ENCODE peak calls at places on chromosomes 5 and 9, in ten cellular contexts. D is T-helper 2 cell, L is heart right ventricle, W is A549, T is neural crest cell, U is neuronal stem cell, F is lower lobe of right lung, K is Kasumi-1, Y is KBM-7, X is activated T-helper 1 cell treated with Interleukin-2 at 50 U/mL for 16 hours. Q is an unnamed sample.

GRCh38 chr5:73218552-73219171 is 45.7 kb downstream of the TMEM174 start:
- DNase-seq in X (no peak), Y (no peak), K (peak; percentile 23), T (no peak), F (no peak), W (peak; percentile 44), U (no peak), L (no peak), D (no peak), Q (peak; percentile 56)

GRCh38 chr5:33743089-33743488 is 148.7 kb downstream of the ADAMTS12 start:
- DNase-seq in L (no peak), F (no peak), X (no peak), D (no peak), T (no peak), K (no peak), W (no peak), Y (no peak), U (no peak), Q (no peak)

GRCh38 chr9:96148634-96149138 is 153.3 kb downstream of the HSD17B3 start:
- DNase-seq in K (no peak), L (no peak), D (no peak), U (no peak), F (no peak), X (no peak), T (no peak), W (no peak), Y (no peak), Q (no peak)

GRCh38 chr5:139670369-139671095 is 22.4 kb downstream of the CXXC5 start:
- DNase-seq in F (no peak), X (no peak), K (peak; percentile 71), U (no peak), T (no peak), D (peak; percentile 41), W (peak; percentile 53), Y (peak; percentile 98), L (no peak), Q (peak; percentile 68)

GRCh38 chr9:111896942-111897830 is 572 bp downstream of the UGCG start:
- DNase-seq in X (peak; percentile 55), L (peak; percentile 70), F (peak; percentile 68), D (no peak), Y (peak; percentile 56), W (peak; percentile 28), T (peak; percentile 52), K (no peak), U (no peak), Q (peak; percentile 67)

GRCh38 chr5:173741729-173742431 is 125.4 kb upstream of the BOD1 start:
- DNase-seq in W (no peak), D (no peak), L (no peak), X (no peak), Y (no peak), U (no peak), T (no peak), F (no peak), K (no peak), Q (no peak)

GRCh38 chr5:139711852-139712171 is 63.7 kb downstream of the CXXC5 start:
- DNase-seq in K (peak; percentile 20), U (no peak), W (no peak), F (no peak), X (no peak), L (no peak), D (no peak), Y (peak; percentile 68), T (no peak), Q (no peak)

GRCh38 chr9:131181091-131181681 is 55.8 kb downstream of the NUP214 start:
- DNase-seq in F (no peak), K (peak; percentile 9), D (no peak), W (no peak), T (no peak), Y (peak; percentile 26), X (no peak), L (no peak), U (no peak), Q (no peak)

GRCh38 chr9:120891255-120891954 is 14.4 kb upstream of the PHF19 start:
- DNase-seq in L (no peak), Y (no peak), T (no peak), D (no peak), F (no peak), X (peak; percentile 65), W (no peak), K (no peak), U (no peak), Q (no peak)

GRCh38 chr9:134647359-134648115 is 5.9 kb downstream of the COL5A1 start:
- DNase-seq in L (no peak), U (no peak), T (no peak), Y (no peak), X (no peak), D (no peak), K (no peak), W (no peak), F (no peak), Q (no peak)

GRCh38 chr5:153463806-153464205 is 26.7 kb upstream of the GRIA1 start:
- DNase-seq in X (no peak), D (no peak), L (no peak), U (peak; percentile 30), W (no peak), Y (no peak), F (no peak), K (no peak), T (no peak), Q (peak; percentile 69)

GRCh38 chr5:134245101-134245604 is 19.3 kb upstream of the PPP2CA start:
- DNase-seq in W (no peak), T (no peak), Y (no peak), X (no peak), U (no peak), K (no peak), D (no peak), L (no peak), F (no peak), Q (peak; percentile 84)

GRCh38 chr5:90613918-90614504 is 55.4 kb downstream of the ADGRV1 start:
- DNase-seq in L (no peak), X (no peak), W (no peak), D (no peak), T (no peak), Y (no peak), K (no peak), F (no peak), U (no peak), Q (peak; percentile 27)

GRCh38 chr9:24071736-24072135 is 245.7 kb upstream of the ELAVL2 start:
- DNase-seq in T (no peak), D (no peak), L (no peak), Y (no peak), X (no peak), F (no peak), K (no peak), U (no peak), W (no peak), Q (no peak)

GRCh38 chr9:134591573-134591981 is 50.0 kb upstream of the COL5A1 start:
- DNase-seq in X (no peak), D (no peak), T (no peak), W (no peak), K (no peak), F (no peak), L (no peak), Y (no peak), U (no peak), Q (no peak)

GRCh38 chr5:132451387-132451786 is 39.2 kb downstream of the IRF1 start:
- DNase-seq in L (no peak), F (no peak), D (no peak), K (no peak), U (no peak), W (no peak), X (no peak), T (no peak), Y (no peak), Q (no peak)

GRCh38 chr5:151208481-151208914 is 15.4 kb downstream of the CCDC69 start:
- DNase-seq in D (no peak), K (no peak), X (no peak), W (no peak), U (no peak), T (no peak), Y (peak; percentile 21), F (peak; percentile 55), L (no peak), Q (no peak)

GRCh38 chr5:137190441-137190840 is 308.7 kb downstream of the SPOCK1 start:
- DNase-seq in L (no peak), U (no peak), F (no peak), D (no peak), T (no peak), K (no peak), X (no peak), Y (no peak), W (no peak), Q (peak; percentile 33)

GRCh38 chr5:6483880-6484382 is 35.3 kb downstream of the UBE2QL1 start:
- DNase-seq in K (no peak), D (no peak), U (no peak), Y (no peak), X (no peak), L (no peak), T (no peak), W (no peak), F (no peak), Q (no peak)

GRCh38 chr9:77927265-77927664 is 104.3 kb downstream of the GNAQ start:
- DNase-seq in X (no peak), Y (no peak), T (no peak), L (no peak), D (no peak), U (no peak), W (no peak), F (no peak), K (peak; percentile 13), Q (peak; percentile 33)

GRCh38 chr9:106878943-106879916 is 16.3 kb downstream of the ZNF462 start:
- DNase-seq in W (no peak), U (peak; percentile 52), X (no peak), D (no peak), L (peak; percentile 84), F (no peak), Y (no peak), T (no peak), K (no peak), Q (peak; percentile 93)

GRCh38 chr9:14343948-14344547 is 30.1 kb upstream of the NFIB start:
- DNase-seq in F (no peak), L (peak; percentile 71), X (no peak), U (no peak), K (no peak), D (no peak), Y (no peak), T (no peak), W (no peak), Q (peak; percentile 6)

GRCh38 chr9:27714388-27714787 is 141.1 kb upstream of the C9orf72 start:
- DNase-seq in F (no peak), U (no peak), L (no peak), X (no peak), W (peak; percentile 4), D (no peak), Y (no peak), T (no peak), K (no peak), Q (no peak)

GRCh38 chr5:57780306-57780958 is 297.8 kb upstream of the ACTBL2 start:
- DNase-seq in D (no peak), U (no peak), T (no peak), X (no peak), W (no peak), Y (no peak), K (no peak), F (peak; percentile 39), L (peak; percentile 23), Q (peak; percentile 63)

GRCh38 chr5:132293066-132293991 is 865 bp upstream of the SLC22A4 start:
- DNase-seq in U (peak; percentile 76), F (peak; percentile 89), D (peak; percentile 53), K (peak; percentile 92), Y (peak; percentile 93), L (peak; percentile 93), W (peak; percentile 91), X (peak; percentile 24), T (peak; percentile 72), Q (peak; percentile 84)

GRCh38 chr5:95216136-95216955 is 68.5 kb downstream of the MCTP1 start:
- DNase-seq in W (no peak), X (no peak), L (no peak), U (no peak), K (no peak), F (no peak), D (no peak), T (no peak), Y (no peak), Q (no peak)

GRCh38 chr5:14156611-14157493 is 13.7 kb downstream of the TRIO start:
- DNase-seq in T (no peak), L (peak; percentile 69), F (no peak), D (no peak), U (no peak), W (peak; percentile 70), Y (peak; percentile 58), X (no peak), K (peak; percentile 71), Q (peak; percentile 96)

GRCh38 chr5:79612667-79613190 is 488 bp downstream of the TENT2 start:
- DNase-seq in L (no peak), F (no peak), T (no peak), X (no peak), U (no peak), W (no peak), Y (no peak), K (peak; percentile 53), D (no peak), Q (peak; percentile 7)